ENCODE peak calls at places on chromosome 10, in four cellular contexts. W is WTC11, H is HepG2, Y is K562. N is an unnamed sample.

GRCh38 chr10:121490906-121491519 is 107.2 kb downstream of the FGFR2 start:
- DNase-seq in W (no peak), H (no peak), Y (no peak), N (no peak)

GRCh38 chr10:78752251-78752650 is 316.5 kb upstream of the ZMIZ1 start:
- DNase-seq in W (no peak), H (no peak), Y (no peak), N (no peak)

GRCh38 chr10:51629969-51630617 is 69.3 kb downstream of the CSTF2T start:
- DNase-seq in W (no peak), H (no peak), Y (no peak), N (no peak)

GRCh38 chr10:75492151-75492550 is 60.7 kb downstream of the LRMDA start:
- DNase-seq in W (no peak), H (no peak), Y (no peak), N (no peak)

GRCh38 chr10:3076138-3076537 is 8.8 kb downstream of the PFKP start:
- DNase-seq in W (no peak), H (no peak), Y (no peak), N (no peak)

GRCh38 chr10:5419466-5420094 is 7.2 kb downstream of the NET1 start:
- DNase-seq in W (no peak), H (no peak), Y (no peak), N (no peak)

GRCh38 chr10:113381906-113382562 is 170.8 kb upstream of the HABP2 start:
- DNase-seq in W (no peak), H (no peak), Y (no peak), N (no peak)

GRCh38 chr10:63145782-63146181 is 12.7 kb downstream of the NRBF2 start:
- DNase-seq in W (no peak), H (no peak), Y (no peak), N (no peak)

GRCh38 chr10:71257292-71257997 is 45.1 kb downstream of the UNC5B start:
- DNase-seq in W (no peak), H (no peak), Y (no peak), N (no peak)

DNA sequence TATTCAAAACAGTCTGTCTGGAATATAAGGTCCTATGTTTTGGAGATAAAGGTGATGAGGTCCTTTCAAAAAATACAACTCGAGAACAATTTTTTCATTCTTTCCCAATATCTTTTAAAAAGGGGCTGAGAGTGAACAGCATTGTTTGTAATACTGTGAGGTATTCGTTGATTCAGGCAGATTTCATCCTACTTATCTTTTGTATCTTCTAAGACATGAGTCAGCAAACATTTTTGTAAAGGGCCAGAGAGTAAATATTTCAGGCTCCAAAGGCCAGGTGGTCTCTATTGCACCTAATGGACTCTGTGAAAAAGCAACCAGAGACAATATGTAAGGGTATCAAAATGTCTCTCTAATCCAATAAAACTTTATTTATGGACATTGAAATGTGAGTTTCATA is 8.1 kb upstream of the ANK3 start:
- DNase-seq in W (no peak), H (no peak), Y (no peak), N (no peak)
- TF ChIP-seq ELF4 in W (no peak), H (no peak), Y (no peak), N (no peak)

GRCh38 chr10:43702936-43703281 is 54.2 kb upstream of the ZNF32 start:
- DNase-seq in W (no peak), H (no peak), Y (no peak), N (no peak)

GRCh38 chr10:43701295-43701694 is 52.6 kb upstream of the ZNF32 start:
- DNase-seq in W (no peak), H (no peak), Y (no peak), N (no peak)

GRCh38 chr10:43702213-43702935 is 53.7 kb upstream of the ZNF32 start:
- DNase-seq in W (no peak), H (no peak), Y (no peak), N (no peak)

GRCh38 chr10:43698156-43698555 is 49.5 kb upstream of the ZNF32 start:
- DNase-seq in W (no peak), H (no peak), Y (no peak), N (no peak)

GRCh38 chr10:43700306-43700705 is 51.6 kb upstream of the ZNF32 start:
- DNase-seq in W (no peak), H (no peak), Y (no peak), N (no peak)
- TF ChIP-seq ELF4 in W (no peak), H (no peak), Y (no peak), N (no peak)

DNA sequence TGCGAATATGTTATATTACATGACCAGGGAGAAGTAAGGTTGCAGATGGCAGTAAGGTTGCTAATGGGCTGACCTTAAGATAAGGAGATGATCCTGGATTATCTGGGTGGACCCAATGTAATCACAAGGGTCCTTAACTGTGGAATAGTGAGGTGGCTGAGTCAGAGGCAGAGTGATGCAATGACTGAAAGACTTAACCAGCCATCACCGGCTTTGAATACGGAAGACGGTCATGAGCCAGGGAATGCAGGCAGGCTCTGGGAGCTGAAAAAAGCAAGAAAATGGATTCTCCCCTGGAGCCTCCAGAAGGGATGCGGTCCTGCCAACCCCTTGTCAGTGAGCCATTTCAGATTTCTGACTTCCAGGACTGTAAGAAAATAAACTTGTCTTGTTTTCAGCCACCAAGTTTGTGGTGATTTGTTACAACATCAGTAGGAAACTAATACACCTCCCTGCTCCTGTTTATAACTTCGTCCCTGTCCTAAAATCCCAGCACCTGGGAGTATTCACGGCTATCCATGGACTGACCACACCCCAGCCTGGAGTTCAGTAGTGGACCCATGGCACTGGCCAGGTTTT is 4.6 kb upstream of the C10orf95 start:
- DNase-seq in W (no peak), H (no peak), Y (peak; percentile 31), N (no peak)
- TF ChIP-seq ELF4 in W (no peak), H (no peak), Y (peak; percentile 87), N (no peak)

GRCh38 chr10:61990761-61991135 is 89.2 kb downstream of the ARID5B start:
- DNase-seq in W (no peak), H (no peak), Y (no peak), N (no peak)

GRCh38 chr10:61992683-61993629 is 91.5 kb downstream of the ARID5B start:
- DNase-seq in W (no peak), H (no peak), Y (no peak), N (no peak)

GRCh38 chr10:61993676-61994401 is 92.3 kb downstream of the ARID5B start:
- DNase-seq in W (no peak), H (no peak), Y (no peak), N (no peak)

GRCh38 chr10:61989995-61990760 is 88.7 kb downstream of the ARID5B start:
- DNase-seq in W (no peak), H (no peak), Y (no peak), N (no peak)

GRCh38 chr10:61992059-61992460 is 90.6 kb downstream of the ARID5B start:
- DNase-seq in W (no peak), H (no peak), Y (no peak), N (no peak)
- TF ChIP-seq ELF4 in W (no peak), H (no peak), Y (no peak), N (no peak)

DNA sequence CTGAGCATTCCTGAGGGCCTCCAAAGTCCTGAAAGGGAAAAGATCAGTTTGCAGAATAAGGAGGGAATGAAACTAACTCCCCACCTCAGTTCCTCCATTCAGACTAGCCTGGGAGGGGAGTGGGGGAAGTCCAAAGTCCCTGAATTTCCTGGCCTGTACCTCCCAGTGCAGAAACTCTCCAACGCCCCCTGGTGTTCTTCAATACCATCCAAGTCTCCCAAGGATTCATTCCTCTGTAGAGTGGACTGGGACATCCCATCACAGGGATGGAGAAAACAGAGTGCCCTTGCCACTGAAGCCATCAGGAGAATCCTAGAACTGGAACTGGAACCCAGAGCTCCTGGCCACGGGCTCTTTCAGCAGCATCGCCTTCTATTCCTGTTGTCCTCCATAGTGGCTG is 1.6 kb upstream of the COL13A1 start:
- DNase-seq in W (peak; percentile 72), H (peak; percentile 65), Y (peak; percentile 48), N (peak; percentile 72)
- TF ChIP-seq ELF4 in W (no peak), H (no peak), Y (no peak), N (no peak)

DNA sequence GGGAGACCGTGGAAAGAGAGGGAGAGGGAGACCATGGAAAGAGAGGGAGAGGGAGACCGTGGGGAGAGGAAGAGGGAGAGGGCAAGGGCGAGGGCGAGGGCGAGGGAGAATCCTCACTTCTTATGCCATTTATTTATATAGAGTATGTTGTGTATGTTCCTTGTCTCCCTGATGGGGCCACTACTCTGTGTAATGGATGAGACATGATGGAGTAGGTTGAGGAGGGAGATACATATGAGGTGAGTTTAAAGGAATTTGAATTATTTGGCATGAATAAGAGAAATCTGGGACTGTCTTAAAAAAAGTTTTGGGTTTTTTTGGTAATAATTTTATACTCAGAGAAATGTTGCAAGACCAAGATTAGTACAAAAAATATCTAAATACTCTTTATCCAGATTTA is 20.0 kb downstream of the CCSER2 start:
- DNase-seq in W (no peak), H (no peak), Y (no peak), N (no peak)
- TF ChIP-seq ELF4 in W (no peak), H (no peak), Y (no peak), N (no peak)